ENCODE peak calls at places on chromosome 19, in eight cellular contexts. One of them, this sample, is unnamed.

GRCh38 chr19:49338691-49339363 is 3.6 kb downstream of the CD37 start:
- DNase-seq in activated naive CD8-positive, alpha-beta T cell treated with anti-CD3 and anti-CD28 coated beads, Interleukin-2, amount 10 ng/mL, durations not matched to agents 7 days and 5 days: peak; percentile 31
- DNase-seq in AG09309: no peak
- DNase-seq in NT2/D1: peak; percentile 68
- DNase-seq in fibroblast of villous mesenchyme: peak; percentile 19
- DNase-seq in mucosa of descending colon: peak; percentile 92
- DNase-seq in Calu3: peak; percentile 82
- DNase-seq in iris pigment epithelial cell: peak; percentile 55
- DNase-seq in this sample: peak; percentile 14

GRCh38 chr19:41328157-41328817 is 18.3 kb downstream of the CCDC97 start:
- DNase-seq in activated naive CD8-positive, alpha-beta T cell treated with anti-CD3 and anti-CD28 coated beads, Interleukin-2, amount 10 ng/mL, durations not matched to agents 7 days and 5 days: peak; percentile 56
- DNase-seq in AG09309: no peak
- DNase-seq in NT2/D1: no peak
- DNase-seq in fibroblast of villous mesenchyme: peak; percentile 30
- DNase-seq in mucosa of descending colon: peak; percentile 73
- DNase-seq in Calu3: no peak
- DNase-seq in iris pigment epithelial cell: peak; percentile 45
- DNase-seq in this sample: no peak

GRCh38 chr19:40266111-40266510 is 19.0 kb downstream of the AKT2 start:
- DNase-seq in activated naive CD8-positive, alpha-beta T cell treated with anti-CD3 and anti-CD28 coated beads, Interleukin-2, amount 10 ng/mL, durations not matched to agents 7 days and 5 days: no peak
- DNase-seq in AG09309: no peak
- DNase-seq in NT2/D1: no peak
- DNase-seq in fibroblast of villous mesenchyme: no peak
- DNase-seq in mucosa of descending colon: no peak
- DNase-seq in Calu3: no peak
- DNase-seq in iris pigment epithelial cell: no peak
- DNase-seq in this sample: no peak

GRCh38 chr19:4791183-4792018 is at the start of gene FEM1A:
- DNase-seq in activated naive CD8-positive, alpha-beta T cell treated with anti-CD3 and anti-CD28 coated beads, Interleukin-2, amount 10 ng/mL, durations not matched to agents 7 days and 5 days: peak; percentile 98
- DNase-seq in AG09309: peak; percentile 100
- DNase-seq in NT2/D1: peak; percentile 100
- DNase-seq in fibroblast of villous mesenchyme: peak; percentile 100
- DNase-seq in mucosa of descending colon: peak; percentile 99
- DNase-seq in Calu3: peak; percentile 95
- DNase-seq in iris pigment epithelial cell: peak; percentile 100
- DNase-seq in this sample: peak; percentile 100

GRCh38 chr19:35959040-35959967 is 23.1 kb downstream of the LRFN3 start:
- DNase-seq in activated naive CD8-positive, alpha-beta T cell treated with anti-CD3 and anti-CD28 coated beads, Interleukin-2, amount 10 ng/mL, durations not matched to agents 7 days and 5 days: peak; percentile 75
- DNase-seq in AG09309: no peak
- DNase-seq in NT2/D1: no peak
- DNase-seq in fibroblast of villous mesenchyme: no peak
- DNase-seq in mucosa of descending colon: peak; percentile 82
- DNase-seq in Calu3: no peak
- DNase-seq in iris pigment epithelial cell: peak; percentile 16
- DNase-seq in this sample: peak; percentile 51

GRCh38 chr19:48770734-48771472 is 15.6 kb downstream of the FGF21 start:
- DNase-seq in activated naive CD8-positive, alpha-beta T cell treated with anti-CD3 and anti-CD28 coated beads, Interleukin-2, amount 10 ng/mL, durations not matched to agents 7 days and 5 days: no peak
- DNase-seq in AG09309: no peak
- DNase-seq in NT2/D1: no peak
- DNase-seq in fibroblast of villous mesenchyme: no peak
- DNase-seq in mucosa of descending colon: no peak
- DNase-seq in Calu3: no peak
- DNase-seq in iris pigment epithelial cell: no peak
- DNase-seq in this sample: no peak

GRCh38 chr19:7852851-7853759 is 21.1 kb downstream of the PRR36 start:
- DNase-seq in activated naive CD8-positive, alpha-beta T cell treated with anti-CD3 and anti-CD28 coated beads, Interleukin-2, amount 10 ng/mL, durations not matched to agents 7 days and 5 days: peak; percentile 82
- DNase-seq in AG09309: no peak
- DNase-seq in NT2/D1: no peak
- DNase-seq in fibroblast of villous mesenchyme: peak; percentile 58
- DNase-seq in mucosa of descending colon: peak; percentile 89
- DNase-seq in Calu3: peak; percentile 93
- DNase-seq in iris pigment epithelial cell: peak; percentile 48
- DNase-seq in this sample: peak; percentile 85

GRCh38 chr19:17522988-17523872 is 11.8 kb downstream of the PGLS start:
- DNase-seq in activated naive CD8-positive, alpha-beta T cell treated with anti-CD3 and anti-CD28 coated beads, Interleukin-2, amount 10 ng/mL, durations not matched to agents 7 days and 5 days: peak; percentile 76
- DNase-seq in AG09309: no peak
- DNase-seq in NT2/D1: no peak
- DNase-seq in fibroblast of villous mesenchyme: no peak
- DNase-seq in mucosa of descending colon: peak; percentile 83
- DNase-seq in Calu3: no peak
- DNase-seq in iris pigment epithelial cell: no peak
- DNase-seq in this sample: no peak

GRCh38 chr19:3625996-3626472 is 556 bp downstream of the CACTIN start:
- DNase-seq in activated naive CD8-positive, alpha-beta T cell treated with anti-CD3 and anti-CD28 coated beads, Interleukin-2, amount 10 ng/mL, durations not matched to agents 7 days and 5 days: no peak
- DNase-seq in AG09309: no peak
- DNase-seq in NT2/D1: no peak
- DNase-seq in fibroblast of villous mesenchyme: no peak
- DNase-seq in mucosa of descending colon: no peak
- DNase-seq in Calu3: no peak
- DNase-seq in iris pigment epithelial cell: peak; percentile 12
- DNase-seq in this sample: peak; percentile 56

GRCh38 chr19:52188822-52189744 is 769 bp upstream of the PPP2R1A start:
- DNase-seq in activated naive CD8-positive, alpha-beta T cell treated with anti-CD3 and anti-CD28 coated beads, Interleukin-2, amount 10 ng/mL, durations not matched to agents 7 days and 5 days: peak; percentile 93
- DNase-seq in AG09309: no peak
- DNase-seq in NT2/D1: no peak
- DNase-seq in fibroblast of villous mesenchyme: no peak
- DNase-seq in mucosa of descending colon: peak; percentile 100
- DNase-seq in Calu3: peak; percentile 5
- DNase-seq in iris pigment epithelial cell: no peak
- DNase-seq in this sample: peak; percentile 85

GRCh38 chr19:53545271-53546065 is 7.5 kb downstream of the ZNF331 start:
- DNase-seq in activated naive CD8-positive, alpha-beta T cell treated with anti-CD3 and anti-CD28 coated beads, Interleukin-2, amount 10 ng/mL, durations not matched to agents 7 days and 5 days: no peak
- DNase-seq in AG09309: peak; percentile 78
- DNase-seq in NT2/D1: no peak
- DNase-seq in fibroblast of villous mesenchyme: peak; percentile 93
- DNase-seq in mucosa of descending colon: no peak
- DNase-seq in Calu3: no peak
- DNase-seq in iris pigment epithelial cell: peak; percentile 49
- DNase-seq in this sample: peak; percentile 86

GRCh38 chr19:15154002-15154612 is 46.7 kb downstream of the NOTCH3 start:
- DNase-seq in activated naive CD8-positive, alpha-beta T cell treated with anti-CD3 and anti-CD28 coated beads, Interleukin-2, amount 10 ng/mL, durations not matched to agents 7 days and 5 days: no peak
- DNase-seq in AG09309: no peak
- DNase-seq in NT2/D1: no peak
- DNase-seq in fibroblast of villous mesenchyme: peak; percentile 57
- DNase-seq in mucosa of descending colon: no peak
- DNase-seq in Calu3: peak; percentile 50
- DNase-seq in iris pigment epithelial cell: peak; percentile 60
- DNase-seq in this sample: peak; percentile 44

GRCh38 chr19:39139305-39140194 is 14.0 kb downstream of the PAK4 start:
- DNase-seq in activated naive CD8-positive, alpha-beta T cell treated with anti-CD3 and anti-CD28 coated beads, Interleukin-2, amount 10 ng/mL, durations not matched to agents 7 days and 5 days: no peak
- DNase-seq in AG09309: no peak
- DNase-seq in NT2/D1: peak; percentile 77
- DNase-seq in fibroblast of villous mesenchyme: no peak
- DNase-seq in mucosa of descending colon: no peak
- DNase-seq in Calu3: no peak
- DNase-seq in iris pigment epithelial cell: no peak
- DNase-seq in this sample: no peak

GRCh38 chr19:50252111-50252886 is 48.9 kb downstream of the MYH14 start:
- DNase-seq in activated naive CD8-positive, alpha-beta T cell treated with anti-CD3 and anti-CD28 coated beads, Interleukin-2, amount 10 ng/mL, durations not matched to agents 7 days and 5 days: no peak
- DNase-seq in AG09309: no peak
- DNase-seq in NT2/D1: no peak
- DNase-seq in fibroblast of villous mesenchyme: no peak
- DNase-seq in mucosa of descending colon: no peak
- DNase-seq in Calu3: peak; percentile 21
- DNase-seq in iris pigment epithelial cell: peak; percentile 34
- DNase-seq in this sample: peak; percentile 11

GRCh38 chr19:11196406-11197287 is 698 bp downstream of the KANK2 start:
- DNase-seq in activated naive CD8-positive, alpha-beta T cell treated with anti-CD3 and anti-CD28 coated beads, Interleukin-2, amount 10 ng/mL, durations not matched to agents 7 days and 5 days: peak; percentile 53
- DNase-seq in AG09309: no peak
- DNase-seq in NT2/D1: no peak
- DNase-seq in fibroblast of villous mesenchyme: no peak
- DNase-seq in mucosa of descending colon: peak; percentile 61
- DNase-seq in Calu3: peak; percentile 18
- DNase-seq in iris pigment epithelial cell: peak; percentile 51
- DNase-seq in this sample: peak; percentile 73

GRCh38 chr19:48900477-48901452 is 653 bp downstream of the NUCB1 start:
- DNase-seq in activated naive CD8-positive, alpha-beta T cell treated with anti-CD3 and anti-CD28 coated beads, Interleukin-2, amount 10 ng/mL, durations not matched to agents 7 days and 5 days: peak; percentile 56
- DNase-seq in AG09309: no peak
- DNase-seq in NT2/D1: no peak
- DNase-seq in fibroblast of villous mesenchyme: peak; percentile 59
- DNase-seq in mucosa of descending colon: peak; percentile 67
- DNase-seq in Calu3: no peak
- DNase-seq in iris pigment epithelial cell: peak; percentile 48
- DNase-seq in this sample: peak; percentile 39

GRCh38 chr19:40742477-40742876 is 7.8 kb downstream of the ACTMAP start:
- DNase-seq in activated naive CD8-positive, alpha-beta T cell treated with anti-CD3 and anti-CD28 coated beads, Interleukin-2, amount 10 ng/mL, durations not matched to agents 7 days and 5 days: no peak
- DNase-seq in AG09309: no peak
- DNase-seq in NT2/D1: no peak
- DNase-seq in fibroblast of villous mesenchyme: no peak
- DNase-seq in mucosa of descending colon: no peak
- DNase-seq in Calu3: no peak
- DNase-seq in iris pigment epithelial cell: no peak
- DNase-seq in this sample: no peak

GRCh38 chr19:16470911-16471811 is 609 bp downstream of the EPS15L1 start:
- DNase-seq in activated naive CD8-positive, alpha-beta T cell treated with anti-CD3 and anti-CD28 coated beads, Interleukin-2, amount 10 ng/mL, durations not matched to agents 7 days and 5 days: peak; percentile 56
- DNase-seq in AG09309: no peak
- DNase-seq in NT2/D1: no peak
- DNase-seq in fibroblast of villous mesenchyme: no peak
- DNase-seq in mucosa of descending colon: peak; percentile 60
- DNase-seq in Calu3: no peak
- DNase-seq in iris pigment epithelial cell: peak; percentile 71
- DNase-seq in this sample: peak; percentile 55

GRCh38 chr19:13154911-13155471 is 4.8 kb downstream of the IER2 start:
- DNase-seq in activated naive CD8-positive, alpha-beta T cell treated with anti-CD3 and anti-CD28 coated beads, Interleukin-2, amount 10 ng/mL, durations not matched to agents 7 days and 5 days: peak; percentile 74
- DNase-seq in AG09309: no peak
- DNase-seq in NT2/D1: peak; percentile 64
- DNase-seq in fibroblast of villous mesenchyme: peak; percentile 67
- DNase-seq in mucosa of descending colon: peak; percentile 93
- DNase-seq in Calu3: peak; percentile 89
- DNase-seq in iris pigment epithelial cell: peak; percentile 67
- DNase-seq in this sample: peak; percentile 74

GRCh38 chr19:28598861-28599260 is 614.1 kb downstream of the UQCRFS1 start:
- DNase-seq in activated naive CD8-positive, alpha-beta T cell treated with anti-CD3 and anti-CD28 coated beads, Interleukin-2, amount 10 ng/mL, durations not matched to agents 7 days and 5 days: no peak
- DNase-seq in AG09309: no peak
- DNase-seq in NT2/D1: no peak
- DNase-seq in fibroblast of villous mesenchyme: no peak
- DNase-seq in mucosa of descending colon: no peak
- DNase-seq in Calu3: no peak
- DNase-seq in iris pigment epithelial cell: no peak
- DNase-seq in this sample: no peak

GRCh38 chr19:35006342-35006998 is 6.3 kb downstream of the GRAMD1A start:
- DNase-seq in activated naive CD8-positive, alpha-beta T cell treated with anti-CD3 and anti-CD28 coated beads, Interleukin-2, amount 10 ng/mL, durations not matched to agents 7 days and 5 days: no peak
- DNase-seq in AG09309: no peak
- DNase-seq in NT2/D1: no peak
- DNase-seq in fibroblast of villous mesenchyme: peak; percentile 57
- DNase-seq in mucosa of descending colon: peak; percentile 71
- DNase-seq in Calu3: peak; percentile 91
- DNase-seq in iris pigment epithelial cell: peak; percentile 87
- DNase-seq in this sample: peak; percentile 8

GRCh38 chr19:50542825-50543428 is 25.3 kb downstream of the LRRC4B start:
- DNase-seq in activated naive CD8-positive, alpha-beta T cell treated with anti-CD3 and anti-CD28 coated beads, Interleukin-2, amount 10 ng/mL, durations not matched to agents 7 days and 5 days: no peak
- DNase-seq in AG09309: no peak
- DNase-seq in NT2/D1: no peak
- DNase-seq in fibroblast of villous mesenchyme: no peak
- DNase-seq in mucosa of descending colon: no peak
- DNase-seq in Calu3: no peak
- DNase-seq in iris pigment epithelial cell: no peak
- DNase-seq in this sample: no peak

GRCh38 chr19:621819-622218 is 11.5 kb downstream of the POLRMT start:
- DNase-seq in activated naive CD8-positive, alpha-beta T cell treated with anti-CD3 and anti-CD28 coated beads, Interleukin-2, amount 10 ng/mL, durations not matched to agents 7 days and 5 days: no peak
- DNase-seq in AG09309: no peak
- DNase-seq in NT2/D1: no peak
- DNase-seq in fibroblast of villous mesenchyme: no peak
- DNase-seq in mucosa of descending colon: no peak
- DNase-seq in Calu3: no peak
- DNase-seq in iris pigment epithelial cell: no peak
- DNase-seq in this sample: no peak

GRCh38 chr19:1812426-1813196 is 535 bp upstream of the ATP8B3 start:
- DNase-seq in activated naive CD8-positive, alpha-beta T cell treated with anti-CD3 and anti-CD28 coated beads, Interleukin-2, amount 10 ng/mL, durations not matched to agents 7 days and 5 days: peak; percentile 91
- DNase-seq in AG09309: peak; percentile 33
- DNase-seq in NT2/D1: peak; percentile 96
- DNase-seq in fibroblast of villous mesenchyme: peak; percentile 96
- DNase-seq in mucosa of descending colon: peak; percentile 98
- DNase-seq in Calu3: peak; percentile 93
- DNase-seq in iris pigment epithelial cell: peak; percentile 90
- DNase-seq in this sample: peak; percentile 93

GRCh38 chr19:1616396-1616795 is 11.1 kb upstream of the UQCR11 start:
- DNase-seq in activated naive CD8-positive, alpha-beta T cell treated with anti-CD3 and anti-CD28 coated beads, Interleukin-2, amount 10 ng/mL, durations not matched to agents 7 days and 5 days: no peak
- DNase-seq in AG09309: no peak
- DNase-seq in NT2/D1: no peak
- DNase-seq in fibroblast of villous mesenchyme: peak; percentile 82
- DNase-seq in mucosa of descending colon: no peak
- DNase-seq in Calu3: no peak
- DNase-seq in iris pigment epithelial cell: peak; percentile 46
- DNase-seq in this sample: no peak

GRCh38 chr19:19110410-19111137 is 27.7 kb downstream of the TMEM161A start:
- DNase-seq in activated naive CD8-positive, alpha-beta T cell treated with anti-CD3 and anti-CD28 coated beads, Interleukin-2, amount 10 ng/mL, durations not matched to agents 7 days and 5 days: peak; percentile 51
- DNase-seq in AG09309: no peak
- DNase-seq in NT2/D1: no peak
- DNase-seq in fibroblast of villous mesenchyme: no peak
- DNase-seq in mucosa of descending colon: no peak
- DNase-seq in Calu3: no peak
- DNase-seq in iris pigment epithelial cell: peak; percentile 21
- DNase-seq in this sample: no peak

GRCh38 chr19:35251456-35251855 is 2.7 kb downstream of the LSR start:
- DNase-seq in activated naive CD8-positive, alpha-beta T cell treated with anti-CD3 and anti-CD28 coated beads, Interleukin-2, amount 10 ng/mL, durations not matched to agents 7 days and 5 days: peak; percentile 4
- DNase-seq in AG09309: no peak
- DNase-seq in NT2/D1: no peak
- DNase-seq in fibroblast of villous mesenchyme: no peak
- DNase-seq in mucosa of descending colon: no peak
- DNase-seq in Calu3: no peak
- DNase-seq in iris pigment epithelial cell: no peak
- DNase-seq in this sample: no peak

GRCh38 chr19:36082916-36083315 is 28.0 kb upstream of the OVOL3 start:
- DNase-seq in activated naive CD8-positive, alpha-beta T cell treated with anti-CD3 and anti-CD28 coated beads, Interleukin-2, amount 10 ng/mL, durations not matched to agents 7 days and 5 days: no peak
- DNase-seq in AG09309: no peak
- DNase-seq in NT2/D1: no peak
- DNase-seq in fibroblast of villous mesenchyme: no peak
- DNase-seq in mucosa of descending colon: no peak
- DNase-seq in Calu3: no peak
- DNase-seq in iris pigment epithelial cell: no peak
- DNase-seq in this sample: no peak

GRCh38 chr19:38736036-38736412 is 8.2 kb downstream of the CAPN12 start:
- DNase-seq in activated naive CD8-positive, alpha-beta T cell treated with anti-CD3 and anti-CD28 coated beads, Interleukin-2, amount 10 ng/mL, durations not matched to agents 7 days and 5 days: peak; percentile 80
- DNase-seq in AG09309: no peak
- DNase-seq in NT2/D1: no peak
- DNase-seq in fibroblast of villous mesenchyme: peak; percentile 36
- DNase-seq in mucosa of descending colon: peak; percentile 90
- DNase-seq in Calu3: peak; percentile 72
- DNase-seq in iris pigment epithelial cell: no peak
- DNase-seq in this sample: peak; percentile 65

GRCh38 chr19:46031781-46032596 is 8.8 kb downstream of the IGFL4 start:
- DNase-seq in activated naive CD8-positive, alpha-beta T cell treated with anti-CD3 and anti-CD28 coated beads, Interleukin-2, amount 10 ng/mL, durations not matched to agents 7 days and 5 days: no peak
- DNase-seq in AG09309: no peak
- DNase-seq in NT2/D1: no peak
- DNase-seq in fibroblast of villous mesenchyme: no peak
- DNase-seq in mucosa of descending colon: no peak
- DNase-seq in Calu3: no peak
- DNase-seq in iris pigment epithelial cell: no peak
- DNase-seq in this sample: no peak

GRCh38 chr19:16371540-16371986 is 46.9 kb downstream of the KLF2 start:
- DNase-seq in activated naive CD8-positive, alpha-beta T cell treated with anti-CD3 and anti-CD28 coated beads, Interleukin-2, amount 10 ng/mL, durations not matched to agents 7 days and 5 days: peak; percentile 93
- DNase-seq in AG09309: no peak
- DNase-seq in NT2/D1: no peak
- DNase-seq in fibroblast of villous mesenchyme: peak; percentile 58
- DNase-seq in mucosa of descending colon: peak; percentile 95
- DNase-seq in Calu3: peak; percentile 53
- DNase-seq in iris pigment epithelial cell: no peak
- DNase-seq in this sample: no peak

GRCh38 chr19:11370744-11371143 is 3.7 kb upstream of the SWSAP1 start:
- DNase-seq in activated naive CD8-positive, alpha-beta T cell treated with anti-CD3 and anti-CD28 coated beads, Interleukin-2, amount 10 ng/mL, durations not matched to agents 7 days and 5 days: no peak
- DNase-seq in AG09309: no peak
- DNase-seq in NT2/D1: no peak
- DNase-seq in fibroblast of villous mesenchyme: no peak
- DNase-seq in mucosa of descending colon: no peak
- DNase-seq in Calu3: no peak
- DNase-seq in iris pigment epithelial cell: no peak
- DNase-seq in this sample: no peak

GRCh38 chr19:33459220-33459619 is 62.4 kb downstream of the PEPD start:
- DNase-seq in activated naive CD8-positive, alpha-beta T cell treated with anti-CD3 and anti-CD28 coated beads, Interleukin-2, amount 10 ng/mL, durations not matched to agents 7 days and 5 days: no peak
- DNase-seq in AG09309: no peak
- DNase-seq in NT2/D1: no peak
- DNase-seq in fibroblast of villous mesenchyme: no peak
- DNase-seq in mucosa of descending colon: no peak
- DNase-seq in Calu3: no peak
- DNase-seq in iris pigment epithelial cell: no peak
- DNase-seq in this sample: no peak

GRCh38 chr19:898663-899062 is 5.4 kb downstream of the RNU6-9 start:
- DNase-seq in activated naive CD8-positive, alpha-beta T cell treated with anti-CD3 and anti-CD28 coated beads, Interleukin-2, amount 10 ng/mL, durations not matched to agents 7 days and 5 days: no peak
- DNase-seq in AG09309: no peak
- DNase-seq in NT2/D1: no peak
- DNase-seq in fibroblast of villous mesenchyme: no peak
- DNase-seq in mucosa of descending colon: peak; percentile 70
- DNase-seq in Calu3: no peak
- DNase-seq in iris pigment epithelial cell: no peak
- DNase-seq in this sample: no peak

This sample was measured in adipocyte.